ENCODE peak calls at places on chromosomes 5 and 9, in eight cellular contexts. D, L, E, O, Y, J, H and F are unnamed samples.

GRCh38 chr5:82886911-82887310 is 190.3 kb downstream of the TMEM167A start:
- DNase-seq in O (no peak), H (no peak), Y (no peak), L (no peak), E (no peak), D (no peak), J (no peak), F (no peak)

GRCh38 chr9:134474058-134474370 is 147.8 kb downstream of the RXRA start:
- DNase-seq in Y (no peak), J (no peak), L (no peak), H (no peak), E (no peak), D (peak; percentile 18), O (no peak), F (no peak)

GRCh38 chr9:126496781-126497667 is 116.7 kb upstream of the LMX1B start:
- DNase-seq in D (no peak), J (no peak), E (no peak), Y (no peak), L (no peak), H (no peak), O (no peak), F (peak; percentile 63)

GRCh38 chr9:86902606-86903460 is 44.5 kb downstream of the GAS1 start:
- DNase-seq in O (no peak), E (no peak), J (no peak), Y (no peak), L (no peak), D (no peak), H (no peak), F (no peak)

GRCh38 chr9:135224286-135224871 is 136.9 kb downstream of the OLFM1 start:
- DNase-seq in D (no peak), L (no peak), H (no peak), Y (no peak), E (no peak), J (no peak), O (no peak), F (peak; percentile 53)

GRCh38 chr5:179190851-179191505 is 130.8 kb downstream of the ZNF354C start:
- DNase-seq in L (no peak), Y (no peak), J (no peak), O (no peak), E (no peak), H (no peak), D (no peak), F (no peak)

GRCh38 chr9:109699019-109699418 is 81.0 kb upstream of the PALM2AKAP2 start:
- DNase-seq in L (no peak), O (no peak), E (no peak), D (no peak), H (no peak), Y (no peak), J (no peak), F (no peak)

GRCh38 chr9:35791321-35791921 is at the start of gene NPR2:
- DNase-seq in D (no peak), L (no peak), J (no peak), H (no peak), Y (no peak), O (no peak), E (no peak), F (no peak)

GRCh38 chr5:66306105-66306843 is 162.2 kb downstream of the SREK1 start:
- DNase-seq in H (peak; percentile 33), E (peak; percentile 20), D (peak; percentile 54), Y (no peak), O (peak; percentile 54), L (peak; percentile 49), J (peak; percentile 68), F (no peak)

GRCh38 chr5:59496524-59497134 is 396.9 kb downstream of the PDE4D start:
- DNase-seq in D (no peak), H (no peak), O (peak; percentile 52), J (no peak), Y (no peak), L (no peak), E (no peak), F (no peak)

GRCh38 chr9:82223442-82223841 is 234.9 kb downstream of the SPATA31D1 start:
- DNase-seq in E (no peak), H (no peak), L (no peak), J (no peak), D (no peak), Y (no peak), O (no peak), F (no peak)

GRCh38 chr9:129500166-129500862 is 120.6 kb downstream of the C9orf50 start:
- DNase-seq in D (no peak), H (no peak), Y (no peak), L (no peak), E (peak; percentile 34), J (peak; percentile 30), O (no peak), F (no peak)

GRCh38 chr5:176644878-176645670 is 2.2 kb upstream of the TSPAN17 start:
- DNase-seq in E (no peak), L (no peak), D (no peak), Y (no peak), J (no peak), O (no peak), H (no peak), F (no peak)

GRCh38 chr9:6551126-6551525 is 94.4 kb downstream of the GLDC start:
- DNase-seq in Y (no peak), J (peak; percentile 74), D (no peak), E (no peak), L (no peak), O (no peak), H (no peak), F (no peak)

GRCh38 chr5:23257656-23258055 is 249.8 kb upstream of the PRDM9 start:
- DNase-seq in J (no peak), L (no peak), E (no peak), H (no peak), O (no peak), Y (no peak), D (no peak), F (no peak)

GRCh38 chr9:92804727-92805126 is 40.1 kb upstream of the BICD2 start:
- DNase-seq in D (no peak), Y (no peak), E (no peak), J (no peak), L (no peak), O (no peak), H (no peak), F (no peak)

GRCh38 chr5:73292816-73293459 is 119.9 kb downstream of the TMEM174 start:
- DNase-seq in J (no peak), L (no peak), O (no peak), Y (no peak), E (no peak), D (no peak), H (no peak), F (no peak)

GRCh38 chr5:57776035-57776434 is 293.4 kb upstream of the ACTBL2 start:
- DNase-seq in J (no peak), Y (no peak), L (no peak), H (no peak), O (no peak), E (no peak), D (no peak), F (no peak)

GRCh38 chr9:76296561-76297276 is 97.5 kb downstream of the RFK start:
- DNase-seq in Y (no peak), H (no peak), O (no peak), D (no peak), J (no peak), E (no peak), L (no peak), F (no peak)

GRCh38 chr5:92634883-92635282 is 946.1 kb downstream of the NR2F1-AS1 start:
- DNase-seq in D (no peak), O (no peak), J (peak; percentile 97), Y (no peak), E (no peak), L (no peak), H (no peak), F (no peak)

GRCh38 chr5:491856-492155 is 32.4 kb downstream of the SLC9A3 start:
- DNase-seq in L (no peak), Y (no peak), J (no peak), E (no peak), D (no peak), H (no peak), O (no peak), F (no peak)

GRCh38 chr9:98147582-98147981 is 28.6 kb upstream of the TRIM14 start:
- DNase-seq in J (no peak), E (no peak), L (peak; percentile 57), O (peak; percentile 56), H (no peak), D (no peak), Y (no peak), F (no peak)

GRCh38 chr9:21549251-21549765 is 67.2 kb upstream of the IFNE start:
- DNase-seq in E (no peak), D (peak; percentile 95), Y (no peak), J (no peak), L (no peak), H (no peak), O (no peak), F (no peak)

GRCh38 chr9:99011161-99011709 is 67.5 kb downstream of the COL15A1 start:
- DNase-seq in O (no peak), D (no peak), J (peak; percentile 19), L (no peak), E (no peak), Y (no peak), H (no peak), F (no peak)